ENCODE peak calls at places on chromosomes 11 and 22, in eight cellular contexts. C is body of pancreas; Z is naive thymus-derived CD4-positive, alpha-beta T cell; Q is endothelial cell of umbilical vein; T is ovary; O is mucosa of descending colon; I is sigmoid colon; R is GM12865. M is an unnamed sample.

GRCh38 chr11:38330578-38330977 is 1732.5 kb upstream of the RAG2 start:
- DNase-seq in C (no peak), Z (no peak), Q (no peak), T (no peak), O (no peak), I (no peak), R (no peak), M (no peak)

GRCh38 chr22:27752771-27753170 is 48.8 kb downstream of the MN1 start:
- DNase-seq in C (no peak), Z (no peak), Q (no peak), T (peak), O (no peak), I (peak), R (no peak), M (no peak)

GRCh38 chr11:13169709-13170108 is 107.9 kb upstream of the BMAL1 start:
- DNase-seq in C (no peak), Z (no peak), Q (peak), T (no peak), O (no peak), I (no peak), R (no peak), M (no peak)

GRCh38 chr11:74680703-74681531 is 50.3 kb downstream of the CHRDL2 start:
- DNase-seq in C (peak), Z (no peak), Q (no peak), T (peak), O (no peak), I (no peak), R (no peak), M (no peak)

GRCh38 chr11:46564459-46564858 is 29.4 kb downstream of the AMBRA1 start:
- DNase-seq in C (no peak), Z (no peak), Q (peak), T (no peak), O (no peak), I (no peak), R (no peak), M (no peak)

GRCh38 chr11:74084796-74085541 is 76.1 kb upstream of the UCP3 start:
- DNase-seq in C (no peak), Z (no peak), Q (no peak), T (no peak), O (no peak), I (no peak), R (no peak), M (no peak)

GRCh38 chr11:111069076-111069475 is 176.4 kb upstream of the POU2AF2 start:
- DNase-seq in C (no peak), Z (no peak), Q (peak), T (no peak), O (no peak), I (no peak), R (no peak), M (no peak)

GRCh38 chr11:13462311-13462927 is 603 bp downstream of the BTBD10 start:
- DNase-seq in C (no peak), Z (peak), Q (peak), T (no peak), O (peak), I (peak), R (peak), M (peak)

GRCh38 chr22:37905534-37906363 is at the start of gene MICALL1:
- DNase-seq in C (peak), Z (peak), Q (peak), T (peak), O (peak), I (peak), R (peak), M (peak)

GRCh38 chr22:48342732-48343131 is 1484.9 kb downstream of the BRD1 start:
- DNase-seq in C (no peak), Z (no peak), Q (no peak), T (no peak), O (no peak), I (peak), R (no peak), M (no peak)

GRCh38 chr11:129286813-129287212 is 88.8 kb upstream of the BARX2 start:
- DNase-seq in C (no peak), Z (no peak), Q (no peak), T (no peak), O (no peak), I (no peak), R (no peak), M (no peak)

GRCh38 chr11:96221244-96222070 is 121.5 kb downstream of the MAML2 start:
- DNase-seq in C (no peak), Z (no peak), Q (no peak), T (no peak), O (no peak), I (no peak), R (no peak), M (no peak)

GRCh38 chr22:22558071-22558971 is 744 bp downstream of the PRAME start:
- DNase-seq in C (no peak), Z (no peak), Q (no peak), T (no peak), O (no peak), I (no peak), R (no peak), M (no peak)

GRCh38 chr11:763073-763463 is 14.2 kb downstream of the GATD1 start:
- DNase-seq in C (peak), Z (no peak), Q (no peak), T (no peak), O (peak), I (no peak), R (no peak), M (no peak)

GRCh38 chr11:103877221-103877620 is 159.2 kb upstream of the DDI1 start:
- DNase-seq in C (no peak), Z (no peak), Q (peak), T (no peak), O (no peak), I (no peak), R (peak), M (no peak)

GRCh38 chr22:36702832-36703210 is 731 bp downstream of the CACNG2 start:
- DNase-seq in C (no peak), Z (no peak), Q (no peak), T (no peak), O (no peak), I (no peak), R (no peak), M (no peak)
- H3K4me3 ChIP-seq in C (no peak), Z (no peak), Q (no peak), T (no peak), O (no peak), I (no peak), R (no peak), M (no peak)

DNA sequence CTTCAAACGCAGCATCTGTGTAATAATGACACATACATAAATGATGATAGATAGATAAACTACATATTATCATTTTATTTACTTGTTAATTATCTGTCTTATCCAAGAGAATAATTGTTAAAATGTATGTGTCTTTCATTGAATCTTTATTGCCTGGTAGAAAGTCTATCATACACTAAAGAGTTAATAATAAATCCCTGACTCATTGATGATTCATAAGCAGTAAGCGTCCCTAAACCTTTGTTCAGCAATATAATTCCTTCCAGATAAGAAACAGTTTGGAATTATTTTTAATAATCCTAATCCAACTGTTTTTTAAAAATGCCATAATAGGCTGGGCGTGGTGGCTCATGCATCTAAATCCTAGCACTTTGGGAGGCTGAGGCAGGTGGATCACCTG is 655.6 kb upstream of the CNTN5 start:
- DNase-seq in C (no peak), Z (no peak), Q (no peak), T (no peak), O (no peak), I (no peak), R (no peak), M (no peak)
- H3K4me3 ChIP-seq in C (no peak), Z (no peak), Q (no peak), T (no peak), O (no peak), I (no peak), R (no peak), M (no peak)

GRCh38 chr11:108115495-108116140 is 5.7 kb upstream of the ACAT1 start:
- DNase-seq in C (peak), Z (no peak), Q (peak), T (peak), O (peak), I (peak), R (no peak), M (peak)

GRCh38 chr11:108125126-108125525 is 3.8 kb downstream of the ACAT1 start:
- DNase-seq in C (no peak), Z (no peak), Q (no peak), T (no peak), O (no peak), I (no peak), R (no peak), M (no peak)

GRCh38 chr11:108117746-108118371 is 3.5 kb upstream of the ACAT1 start:
- DNase-seq in C (no peak), Z (no peak), Q (peak), T (no peak), O (no peak), I (no peak), R (peak), M (no peak)

GRCh38 chr11:108122166-108122628 is 830 bp downstream of the ACAT1 start:
- DNase-seq in C (peak), Z (no peak), Q (no peak), T (no peak), O (no peak), I (no peak), R (no peak), M (no peak)

GRCh38 chr11:108121274-108122155 is at the start of gene ACAT1:
- DNase-seq in C (peak), Z (peak), Q (peak), T (peak), O (peak), I (peak), R (peak), M (peak)
- H3K4me3 ChIP-seq in C (peak), Z (peak), Q (peak), T (peak), O (peak), I (peak), R (peak), M (peak)

GRCh38 chr11:65541093-65542010 is 16.5 kb downstream of the SCYL1 start:
- DNase-seq in C (no peak), Z (no peak), Q (peak), T (no peak), O (no peak), I (peak), R (no peak), M (no peak)
- H3K4me3 ChIP-seq in C (no peak), Z (peak), Q (peak), T (peak), O (no peak), I (peak), R (peak), M (peak)

DNA sequence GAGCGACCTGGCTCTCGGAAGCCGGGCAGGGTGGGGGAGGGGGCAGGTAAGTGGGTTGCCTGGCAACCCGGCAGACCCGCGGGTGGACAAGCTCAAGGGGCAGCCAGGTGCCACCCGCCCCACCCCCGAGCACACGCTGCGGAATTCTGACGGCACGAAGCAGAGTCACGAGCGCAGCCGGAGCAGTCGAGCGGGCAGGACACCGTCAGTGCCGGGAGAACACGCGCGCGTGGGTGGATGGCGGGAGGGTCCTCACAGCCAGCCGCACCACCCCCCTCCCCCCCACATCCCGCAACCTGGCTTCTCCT is 133.2 kb upstream of the HSD17B12 start:
- DNase-seq in C (peak), Z (no peak), Q (no peak), T (peak), O (no peak), I (no peak), R (no peak), M (no peak)
- H3K4me3 ChIP-seq in C (no peak), Z (no peak), Q (no peak), T (peak), O (no peak), I (no peak), R (no peak), M (peak)

GRCh38 chr22:26487996-26488395 is 4.3 kb downstream of the SRRD start:
- DNase-seq in C (no peak), Z (no peak), Q (no peak), T (no peak), O (no peak), I (no peak), R (no peak), M (no peak)
- H3K4me3 ChIP-seq in C (no peak), Z (no peak), Q (no peak), T (no peak), O (no peak), I (no peak), R (no peak), M (no peak)

M was measured in tibial nerve.